ENCODE peak calls at places on chromosomes 2 and 18, in six cellular contexts. X is IMR-90; H is CD8-positive, alpha-beta T cell; V is AG04450; N is A549; B is upper lobe of right lung. J is an unnamed sample.

GRCh38 chr2:60354713-60355112 is 198.7 kb downstream of the BCL11A start:
- DNase-seq in N (no peak), V (no peak), X (no peak), H (no peak), B (no peak), J (no peak)

GRCh38 chr18:58541137-58541788 is 87.6 kb downstream of the ALPK2 start:
- DNase-seq in H (no peak), V (no peak), N (no peak), X (peak), B (no peak), J (peak)

GRCh38 chr2:18119883-18120282 is 241.4 kb downstream of the KCNS3 start:
- DNase-seq in X (peak), V (peak), H (no peak), B (no peak), N (no peak), J (peak)

GRCh38 chr2:65228249-65228750 is 669 bp downstream of the ACTR2 start:
- DNase-seq in X (peak), H (peak), V (no peak), N (no peak), B (no peak), J (peak)

GRCh38 chr2:127055786-127056076 is 51.2 kb downstream of the BIN1 start:
- DNase-seq in H (no peak), V (no peak), N (no peak), X (no peak), B (no peak), J (no peak)

GRCh38 chr18:79954791-79955190 is 3.3 kb upstream of the SLC66A2 start:
- DNase-seq in B (no peak), V (no peak), X (no peak), N (no peak), H (no peak), J (no peak)

GRCh38 chr18:9330419-9330818 is 4.2 kb upstream of the TWSG1 start:
- DNase-seq in X (no peak), B (no peak), N (no peak), H (no peak), V (no peak), J (no peak)

GRCh38 chr2:171723724-171724683 is 36.7 kb downstream of the DYNC1I2 start:
- DNase-seq in H (no peak), X (peak), B (no peak), V (no peak), N (no peak), J (peak)

GRCh38 chr2:147945660-147946059 is 74.9 kb downstream of the ORC4 start:
- DNase-seq in H (no peak), X (peak), V (no peak), B (no peak), N (no peak), J (peak)

GRCh38 chr2:206277503-206277902 is 3.0 kb downstream of the ZDBF2 start:
- DNase-seq in N (no peak), H (no peak), B (no peak), V (no peak), X (no peak), J (no peak)

GRCh38 chr18:58960946-58961722 is 96.5 kb downstream of the ZNF532 start:
- DNase-seq in N (no peak), H (no peak), X (no peak), B (no peak), V (no peak), J (peak)

GRCh38 chr2:3487432-3487831 is 31.9 kb downstream of the ADI1 start:
- DNase-seq in N (no peak), H (no peak), X (no peak), V (no peak), B (peak), J (peak)

GRCh38 chr2:155600296-155600695 is 732.2 kb downstream of the NR4A2 start:
- DNase-seq in X (no peak), N (no peak), B (no peak), V (no peak), H (no peak), J (no peak)

GRCh38 chr2:210226186-210226585 is 939 bp upstream of the ACADL start:
- DNase-seq in V (no peak), N (no peak), B (no peak), H (no peak), X (no peak), J (no peak)

GRCh38 chr2:18402-19271 is 27.7 kb downstream of the FAM110C start:
- DNase-seq in X (no peak), N (no peak), V (no peak), H (no peak), B (no peak), J (no peak)

GRCh38 chr2:220165401-220165800 is 538.0 kb downstream of the SLC4A3 start:
- DNase-seq in X (no peak), B (no peak), H (no peak), V (no peak), N (no peak), J (no peak)

GRCh38 chr18:13233746-13234527 is 15.4 kb downstream of the LDLRAD4 start:
- DNase-seq in B (peak), X (no peak), H (no peak), V (no peak), N (no peak), J (no peak)

GRCh38 chr2:164456599-164456998 is 164.7 kb downstream of the GRB14 start:
- DNase-seq in B (no peak), V (no peak), X (no peak), H (no peak), N (no peak), J (no peak)

GRCh38 chr2:79832540-79833234 is 319.8 kb downstream of the CTNNA2 start:
- DNase-seq in B (no peak), X (no peak), V (no peak), N (no peak), H (no peak), J (no peak)

GRCh38 chr2:85936421-85937068 is 47.8 kb upstream of the ST3GAL5 start:
- DNase-seq in H (no peak), X (no peak), B (peak), V (no peak), N (peak), J (no peak)

GRCh38 chr2:71466301-71467179 is 13.2 kb downstream of the DYSF start:
- DNase-seq in B (peak), X (no peak), N (peak), V (no peak), H (no peak), J (peak)

GRCh38 chr18:32777049-32777448 is 4.2 kb upstream of the KLHL14 start:
- DNase-seq in B (no peak), V (no peak), N (no peak), X (no peak), H (no peak), J (peak)

GRCh38 chr2:136156411-136156810 is 38.5 kb upstream of the CXCR4 start:
- DNase-seq in N (no peak), V (no peak), X (no peak), H (no peak), B (no peak), J (no peak)

GRCh38 chr2:80073134-80073561 is 231.4 kb downstream of the LRRTM1 start:
- DNase-seq in X (peak), B (no peak), N (peak), V (peak), H (peak), J (peak)

GRCh38 chr2:169010180-169010579 is 20.9 kb downstream of the ABCB11 start:
- DNase-seq in V (no peak), B (no peak), X (no peak), N (no peak), H (no peak), J (no peak)

GRCh38 chr2:75153221-75153620 is 46.1 kb downstream of the TACR1 start:
- DNase-seq in V (no peak), X (no peak), B (no peak), N (no peak), H (no peak), J (no peak)

DNA sequence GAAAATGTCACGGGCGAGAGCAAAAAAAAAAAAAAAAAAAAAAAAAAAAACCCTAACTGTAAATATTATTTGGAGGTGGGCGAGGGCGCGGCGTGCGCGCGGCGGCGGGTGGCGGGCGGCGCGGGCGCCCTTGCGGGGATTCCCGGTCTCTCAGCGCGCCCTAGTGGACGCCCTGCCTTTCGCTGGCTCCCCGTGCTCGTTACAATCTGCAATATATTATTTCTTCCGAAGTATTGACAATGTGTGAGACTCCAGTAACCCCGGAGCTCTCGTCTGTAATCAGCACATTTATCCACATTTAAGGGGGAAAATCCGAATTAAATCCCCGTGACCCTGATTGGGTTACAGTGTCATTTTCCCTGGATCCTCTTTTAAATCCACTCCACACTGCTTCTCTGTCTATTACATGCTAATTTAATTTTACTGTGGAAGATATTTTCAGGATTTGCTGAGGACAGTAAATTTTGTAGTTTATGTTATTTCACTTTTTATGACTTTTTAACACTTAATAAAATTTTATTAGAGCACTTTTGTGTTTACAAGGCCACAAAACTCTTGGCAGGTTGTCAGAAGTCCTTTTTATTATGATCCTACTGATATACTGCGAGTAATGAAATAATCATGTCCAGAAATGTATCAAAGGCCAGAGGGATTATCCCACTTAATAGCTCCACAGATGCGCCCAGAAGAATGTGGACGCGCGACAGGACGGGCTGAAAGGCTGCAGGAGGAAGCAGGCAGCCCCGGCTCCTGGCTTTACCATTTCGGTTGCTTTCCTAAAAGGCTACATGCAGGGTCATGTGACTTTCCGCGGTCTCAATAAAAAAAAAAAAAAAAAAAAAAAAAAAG is 369.1 kb downstream of the MTX2 start:
- DNase-seq in V (peak), B (peak), N (peak), H (peak), X (peak), J (peak)
- TF ChIP-seq CTCF in V (peak), B (peak), N (peak), H (peak), X (peak), J (peak)

DNA sequence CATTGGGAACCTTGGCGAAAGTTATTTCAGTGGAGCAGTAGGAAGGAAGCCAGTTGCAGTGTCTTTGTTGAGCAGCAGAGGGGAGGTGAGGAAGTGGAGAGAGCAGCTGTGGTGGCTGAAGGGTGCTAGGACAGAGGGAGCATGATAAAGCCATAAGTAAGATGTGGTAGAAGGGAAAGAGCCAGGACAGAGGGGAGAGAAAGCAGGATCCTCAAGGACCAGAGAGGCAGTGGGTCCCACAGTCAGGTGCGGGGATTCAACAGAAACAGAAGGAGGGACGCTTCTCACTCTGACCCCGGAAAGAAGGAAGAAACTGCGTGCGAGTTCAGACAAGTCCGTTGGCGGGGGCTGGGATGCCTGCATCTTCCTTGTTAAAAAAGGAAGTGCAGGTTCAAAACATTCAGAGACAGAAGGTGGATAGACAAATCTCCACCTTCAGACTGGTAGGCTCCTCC is at the start of gene CXCR2:
- DNase-seq in N (no peak), B (peak), H (no peak), V (no peak), X (no peak), J (no peak)
- H3K4me3 ChIP-seq in N (no peak), B (no peak), H (no peak), V (no peak), X (no peak), J (no peak)

GRCh38 chr2:53769318-53769945 is 1.8 kb downstream of the CHAC2 start:
- DNase-seq in H (no peak), X (no peak), N (no peak), V (no peak), B (no peak), J (no peak)

GRCh38 chr2:53768233-53768542 is 584 bp downstream of the CHAC2 start:
- DNase-seq in V (no peak), X (no peak), H (no peak), N (peak), B (peak), J (peak)

GRCh38 chr2:53765749-53766148 is 1.9 kb upstream of the CHAC2 start:
- DNase-seq in N (no peak), V (no peak), H (no peak), X (no peak), B (no peak), J (no peak)

GRCh38 chr2:53770264-53770663 is 2.7 kb downstream of the CHAC2 start:
- DNase-seq in H (no peak), B (no peak), V (no peak), N (no peak), X (no peak), J (no peak)

DNA sequence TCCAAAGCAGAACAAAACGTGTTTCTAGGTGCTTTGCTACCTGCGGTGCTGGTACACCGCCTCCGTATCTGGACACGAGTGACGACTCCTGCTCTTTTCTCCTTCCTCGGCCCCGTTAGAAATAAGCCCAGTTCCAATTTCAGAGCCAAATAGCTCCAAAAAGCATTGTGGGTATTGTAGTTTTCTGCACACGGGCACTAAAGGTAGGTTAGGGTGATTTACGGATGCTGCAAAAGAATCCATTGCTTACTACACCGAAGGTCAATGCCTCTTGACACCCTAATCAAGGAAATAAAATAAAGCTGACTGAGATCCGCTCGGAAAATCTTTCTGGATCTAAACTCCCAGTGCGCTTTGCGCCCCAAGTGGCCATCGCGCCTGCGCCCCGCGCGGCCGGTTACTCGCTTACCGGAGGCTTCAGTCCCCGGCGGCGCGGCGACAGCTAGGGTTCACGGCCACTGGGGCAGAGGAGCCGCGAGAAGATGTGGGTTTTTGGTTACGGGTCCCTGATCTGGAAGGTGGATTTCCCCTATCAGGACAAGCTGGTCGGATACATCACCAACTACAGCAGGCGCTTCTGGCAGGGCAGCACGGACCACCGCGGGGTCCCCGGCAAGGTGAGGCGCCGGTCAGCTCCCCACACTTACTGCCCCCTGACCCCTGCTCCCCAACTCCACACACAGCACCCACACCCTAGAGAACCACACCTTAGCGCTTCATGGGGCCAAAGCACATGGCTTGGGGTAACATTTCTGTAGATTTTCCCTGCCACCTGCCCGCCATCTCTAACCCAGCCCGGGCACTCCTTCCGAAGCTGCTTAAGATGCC is at the start of gene CHAC2:
- DNase-seq in N (peak), H (peak), X (peak), B (peak), V (peak), J (peak)
- TF ChIP-seq CTCF in N (no peak), H (peak), X (no peak), B (peak), V (peak), J (peak)

GRCh38 chr2:99487906-99488305 is 1.9 kb downstream of the REV1 start:
- DNase-seq in H (no peak), N (no peak), B (no peak), V (no peak), X (peak), J (peak)
- H3K4me3 ChIP-seq in H (no peak), N (no peak), B (peak), V (no peak), X (no peak), J (peak)

GRCh38 chr2:102677219-102678215 is 58.2 kb downstream of the SLC9A2 start:
- DNase-seq in B (no peak), V (no peak), N (no peak), X (no peak), H (no peak), J (peak)
- TF ChIP-seq CTCF in B (no peak), V (no peak), N (no peak), X (no peak), H (no peak), J (no peak)

GRCh38 chr2:11481789-11482472 is 16.0 kb upstream of the E2F6 start:
- DNase-seq in N (no peak), B (no peak), X (no peak), V (no peak), H (no peak), J (no peak)
- H3K4me3 ChIP-seq in N (peak), B (no peak), X (no peak), V (no peak), H (no peak), J (no peak)

DNA sequence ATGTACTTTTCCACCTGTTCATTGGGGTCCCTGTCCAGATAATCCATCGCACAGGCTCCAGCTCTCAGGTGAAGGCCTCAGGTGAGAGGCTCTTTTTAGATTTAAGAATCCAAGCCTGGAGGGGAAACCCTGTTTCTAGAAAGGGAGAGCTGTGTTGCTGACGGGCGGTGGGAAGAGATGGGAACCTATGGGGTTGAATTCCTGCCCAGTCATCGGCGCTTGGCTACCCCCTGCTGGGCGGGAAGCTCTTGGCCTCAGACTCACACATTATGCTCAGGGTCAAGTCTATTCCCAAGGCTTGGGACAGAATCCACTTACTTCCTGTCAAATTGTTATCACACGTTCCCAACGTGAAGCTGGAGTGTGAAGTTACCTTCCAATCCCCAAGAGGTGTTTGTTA is 181.9 kb upstream of the ETAA1 start:
- DNase-seq in N (peak), H (no peak), X (peak), V (peak), B (peak), J (peak)
- TF ChIP-seq CTCF in N (no peak), H (no peak), X (peak), V (peak), B (peak), J (peak)